ENCODE peak calls at places on chromosomes 4 and X, in five cellular contexts. B, L, A, K and P are unnamed samples.

GRCh38 chrX:30935985-30936384 is 46.9 kb upstream of the TAB3 start:
- DNase-seq in K (no peak), B (peak; percentile 56), A (peak; percentile 45), L (no peak), P (no peak)

GRCh38 chr4:84497220-84497834 is 1.8 kb downstream of the NKX6-1 start:
- DNase-seq in A (no peak), B (peak; percentile 19), K (no peak), L (no peak), P (no peak)

GRCh38 chrX:9682456-9682855 is 83.2 kb downstream of the GPR143 start:
- DNase-seq in L (no peak), K (no peak), B (no peak), A (no peak), P (no peak)

GRCh38 chr4:41184009-41184408 is 30.3 kb downstream of the APBB2 start:
- DNase-seq in L (no peak), B (no peak), K (no peak), A (no peak), P (no peak)

GRCh38 chr4:121666091-121666679 is 30.6 kb downstream of the ANXA5 start:
- DNase-seq in B (no peak), L (no peak), A (no peak), K (no peak), P (no peak)

GRCh38 chr4:82780398-82781231 is 18.0 kb downstream of the SCD5 start:
- DNase-seq in B (peak; percentile 57), A (peak; percentile 57), L (no peak), K (no peak), P (no peak)

GRCh38 chr4:38902695-38903094 is 35.1 kb downstream of the FAM114A1 start:
- DNase-seq in B (peak; percentile 13), A (peak; percentile 27), L (no peak), K (no peak), P (no peak)

GRCh38 chr4:23945521-23946017 is 55.7 kb upstream of the PPARGC1A start:
- DNase-seq in A (peak; percentile 10), K (no peak), B (no peak), L (no peak), P (no peak)

GRCh38 chrX:147173586-147173985 is 359.0 kb upstream of the CXorf51A start:
- DNase-seq in B (no peak), A (no peak), K (no peak), L (no peak), P (no peak)

GRCh38 chr4:148229798-148230197 is 212.4 kb downstream of the NR3C2 start:
- DNase-seq in K (no peak), A (no peak), B (no peak), L (no peak), P (no peak)

GRCh38 chr4:626201-627091 is 1.1 kb downstream of the PDE6B start:
- DNase-seq in A (no peak), K (no peak), B (no peak), L (no peak), P (no peak)

GRCh38 chrX:9595131-9595530 is 130.3 kb downstream of the TBL1X start:
- DNase-seq in K (no peak), A (no peak), L (no peak), B (no peak), P (no peak)

GRCh38 chr4:86043755-86044592 is 315.9 kb downstream of the MAPK10 start:
- DNase-seq in B (peak; percentile 33), K (no peak), A (peak; percentile 32), L (no peak), P (no peak)

GRCh38 chrX:153776611-153777045 is 4.2 kb upstream of the SRPK3 start:
- DNase-seq in K (no peak), L (no peak), B (peak; percentile 75), A (no peak), P (no peak)

GRCh38 chr4:138943893-138944292 is 71.7 kb upstream of the NOCT start:
- DNase-seq in A (no peak), K (no peak), B (no peak), L (no peak), P (no peak)

GRCh38 chr4:147388016-147388415 is 92.9 kb upstream of the EDNRA start:
- DNase-seq in K (no peak), A (no peak), B (no peak), L (no peak), P (no peak)

GRCh38 chr4:168634276-168634802 is 137.5 kb downstream of the PALLD start:
- DNase-seq in A (no peak), K (no peak), L (no peak), B (peak; percentile 58), P (no peak)

GRCh38 chrX:111329370-111329769 is 59.1 kb upstream of the CAPN6 start:
- DNase-seq in B (no peak), A (no peak), K (no peak), L (no peak), P (no peak)

DNA sequence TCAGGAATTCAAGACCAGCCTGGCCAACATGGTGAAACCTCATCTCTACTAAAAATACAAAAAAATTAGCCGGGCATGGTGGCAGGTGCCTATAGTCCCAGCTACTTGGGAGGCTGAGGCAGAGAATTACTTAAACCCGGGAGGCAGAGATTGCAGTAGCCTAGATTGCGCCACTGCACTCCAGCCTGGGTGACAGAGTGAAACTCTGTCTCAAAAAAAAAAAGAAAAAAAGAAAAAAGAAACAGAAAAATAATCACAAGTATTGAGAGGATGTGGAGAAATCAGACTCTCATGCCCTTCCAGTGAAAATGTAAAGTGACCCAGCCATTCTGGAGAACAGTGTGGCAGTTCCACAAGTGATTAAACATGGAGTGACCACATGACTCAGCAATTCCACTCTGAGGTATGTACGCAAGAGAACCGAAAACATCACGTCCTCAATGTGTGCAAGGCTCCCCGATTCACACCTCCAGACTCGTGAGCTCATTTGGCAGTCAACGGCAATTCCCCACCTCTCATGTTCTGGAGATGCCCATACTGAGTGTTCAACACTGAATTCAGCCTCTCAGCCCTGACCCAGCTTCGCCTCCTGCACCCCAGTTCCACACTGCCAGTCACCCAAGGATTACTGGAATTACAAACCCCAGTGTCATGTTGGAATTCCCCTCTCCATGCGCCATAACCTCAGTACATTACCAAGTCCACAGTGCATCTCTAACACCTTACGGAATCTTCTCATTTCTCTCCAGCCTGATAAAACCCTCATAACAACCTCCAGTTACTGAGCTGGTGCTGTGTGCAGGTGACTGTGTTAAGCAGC is 21.1 kb downstream of the ACOX3 start:
- DNase-seq in A (no peak), K (no peak), B (no peak), L (peak; percentile 37), P (no peak)
- TF ChIP-seq SUZ12 in A (no peak), K (no peak), B (no peak), L (no peak), P (no peak)

GRCh38 chrX:119045884-119046283 is 26.9 kb upstream of the CT47C1 start:
- DNase-seq in L (no peak), K (no peak), A (no peak), B (no peak), P (no peak)
- TF ChIP-seq SUZ12 in L (no peak), K (no peak), A (no peak), B (no peak), P (no peak)

GRCh38 chrX:13449441-13449840 is 120.0 kb upstream of the EGFL6 start:
- DNase-seq in L (no peak), K (no peak), A (no peak), B (no peak), P (no peak)
- TF ChIP-seq SUZ12 in L (no peak), K (no peak), A (no peak), B (no peak), P (no peak)

DNA sequence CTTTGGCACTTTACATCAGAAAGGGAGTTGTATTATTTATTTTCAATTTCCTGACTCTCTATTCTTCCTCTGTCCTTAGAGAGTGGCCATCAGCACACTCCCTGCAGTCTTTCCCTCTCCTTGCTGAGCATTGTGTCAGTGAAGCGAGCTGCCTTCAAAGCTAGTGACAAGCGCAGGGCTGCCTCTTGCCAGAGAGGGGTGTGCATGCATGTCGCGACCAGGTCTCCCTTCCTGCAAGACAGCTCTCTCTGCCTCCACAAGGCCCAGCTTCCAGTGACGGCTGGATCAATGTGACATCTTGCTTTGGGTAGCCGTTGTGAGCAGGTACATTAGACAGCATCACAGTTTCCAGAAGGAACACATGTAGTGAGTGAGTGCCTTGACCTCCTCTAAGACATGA is 810.9 kb upstream of the TENM3 start:
- DNase-seq in A (no peak), B (no peak), K (peak; percentile 1), L (no peak), P (no peak)
- TF ChIP-seq SUZ12 in A (no peak), B (no peak), K (no peak), L (no peak), P (no peak)

GRCh38 chr4:178185517-178185916 is 743.3 kb upstream of the AGA start:
- DNase-seq in K (no peak), B (no peak), L (no peak), A (no peak), P (no peak)
- TF ChIP-seq SUZ12 in K (no peak), B (no peak), L (no peak), A (no peak), P (no peak)

GRCh38 chr4:189265515-189265914 is 675.2 kb upstream of the FRG1 start:
- DNase-seq in L (no peak), A (no peak), B (no peak), K (no peak), P (no peak)
- TF ChIP-seq SUZ12 in L (no peak), A (no peak), B (no peak), K (no peak), P (no peak)